ENCODE peak calls at places on chromosomes 11 and 22, in six cellular contexts. M is stimulated activated CD8-positive, alpha-beta memory T cell treated with anti-CD3 and anti-CD28 coated beads, Interleukin-4, amount 100 ng/mL, for 24 hours; H is H7; G is T-cell; L is ascending aorta; R is RCC 7860. I is an unnamed sample.

GRCh38 chr11:5639953-5640352 is 15.2 kb downstream of the TRIM34 start:
- DNase-seq in G (no peak), L (no peak), H (no peak), R (no peak), M (no peak), I (no peak)

GRCh38 chr22:29307658-29308147 is 1.3 kb downstream of the GAS2L1 start:
- DNase-seq in L (no peak), M (no peak), G (no peak), R (no peak), H (peak), I (no peak)

GRCh38 chr11:116478676-116479075 is 294.1 kb downstream of the BUD13 start:
- DNase-seq in R (no peak), L (no peak), G (no peak), M (no peak), H (no peak), I (no peak)

GRCh38 chr22:42080287-42080686 is 787 bp downstream of the SMDT1 start:
- DNase-seq in H (no peak), R (no peak), G (peak), L (no peak), M (no peak), I (no peak)

GRCh38 chr11:134170909-134171281 is 52.9 kb downstream of the NCAPD3 start:
- DNase-seq in L (no peak), M (no peak), H (no peak), R (no peak), G (no peak), I (no peak)

GRCh38 chr22:40792451-40792850 is 26.7 kb downstream of the SLC25A17 start:
- DNase-seq in L (no peak), M (no peak), G (no peak), R (no peak), H (no peak), I (no peak)

GRCh38 chr11:77094841-77095365 is 7.7 kb upstream of the OMP start:
- DNase-seq in R (no peak), G (no peak), L (no peak), H (no peak), M (no peak), I (no peak)

GRCh38 chr11:103091441-103091809 is 535 bp downstream of the DCUN1D5 start:
- DNase-seq in M (no peak), G (peak), R (peak), L (no peak), H (peak), I (no peak)

GRCh38 chr22:30591191-30591587 is 521 bp downstream of the PES1 start:
- DNase-seq in H (no peak), R (peak), L (no peak), M (no peak), G (no peak), I (peak)

GRCh38 chr11:120675171-120675570 is 163.6 kb downstream of the GRIK4 start:
- DNase-seq in R (peak), M (no peak), G (no peak), L (no peak), H (no peak), I (no peak)

GRCh38 chr11:473975-474785 is 24.1 kb downstream of the PTDSS2 start:
- DNase-seq in R (no peak), H (peak), M (no peak), L (no peak), G (no peak), I (peak)

GRCh38 chr11:86257446-86257845 is 12.9 kb downstream of the EED start:
- DNase-seq in G (no peak), H (no peak), R (no peak), L (no peak), M (no peak), I (no peak)

GRCh38 chr11:128939591-128939990 is 3.1 kb downstream of the TP53AIP1 start:
- DNase-seq in H (no peak), G (no peak), R (no peak), M (no peak), L (no peak), I (no peak)

GRCh38 chr11:112016088-112016764 is 9.0 kb upstream of the DLAT start:
- DNase-seq in M (no peak), G (no peak), R (no peak), L (no peak), H (no peak), I (no peak)

GRCh38 chr11:111785076-111785475 is 18.9 kb upstream of the PPP2R1B start:
- DNase-seq in R (no peak), H (no peak), G (no peak), L (no peak), M (no peak), I (no peak)

GRCh38 chr22:22997988-22998387 is 72.3 kb upstream of the GNAZ start:
- DNase-seq in L (no peak), M (no peak), G (no peak), H (no peak), R (no peak), I (no peak)

GRCh38 chr11:6545917-6546605 is 49.0 kb downstream of the DNHD1 start:
- DNase-seq in R (no peak), H (no peak), M (no peak), L (no peak), G (no peak), I (no peak)

GRCh38 chr11:113481672-113482071 is 6.5 kb upstream of the DRD2 start:
- DNase-seq in L (no peak), M (no peak), G (no peak), H (no peak), R (no peak), I (no peak)

GRCh38 chr11:32034680-32035079 is 56.2 kb upstream of the RCN1 start:
- DNase-seq in G (no peak), M (no peak), H (no peak), R (no peak), L (no peak), I (no peak)

GRCh38 chr11:132033051-132033450 is 662.6 kb downstream of the NTM start:
- DNase-seq in H (no peak), R (no peak), L (no peak), M (no peak), G (no peak), I (no peak)

GRCh38 chr11:35945137-35945518 is 1.3 kb downstream of the LDLRAD3 start:
- DNase-seq in R (no peak), G (no peak), M (no peak), L (no peak), H (no peak), I (no peak)

GRCh38 chr11:70713988-70714665 is 315.8 kb downstream of the CTTN start:
- DNase-seq in G (no peak), M (no peak), L (no peak), H (peak), R (no peak), I (no peak)

GRCh38 chr11:18115360-18116127 is 9.7 kb upstream of the SAAL1 start:
- DNase-seq in H (peak), R (peak), L (no peak), G (peak), M (peak), I (peak)

GRCh38 chr11:25737071-25737675 is 594.8 kb upstream of the ANO3 start:
- DNase-seq in R (no peak), G (no peak), M (no peak), L (no peak), H (no peak), I (no peak)

GRCh38 chr11:5689551-5689983 is at the start of gene TRIM22:
- DNase-seq in H (peak), R (peak), L (peak), M (no peak), G (peak), I (peak)

GRCh38 chr11:1532606-1533341 is 39.3 kb downstream of the DUSP8 start:
- DNase-seq in M (no peak), G (no peak), L (no peak), H (no peak), R (no peak), I (no peak)

GRCh38 chr11:68946416-68947090 is 34.2 kb downstream of the MRGPRD start:
- DNase-seq in M (no peak), G (no peak), L (no peak), H (peak), R (no peak), I (no peak)

GRCh38 chr22:25148149-25148691 is 51.4 kb upstream of the CRYBB3 start:
- DNase-seq in G (no peak), M (no peak), L (no peak), H (peak), R (no peak), I (no peak)

GRCh38 chr11:17822021-17822781 is 87.6 kb downstream of the KCNC1 start:
- DNase-seq in L (no peak), M (no peak), R (no peak), H (peak), G (no peak), I (no peak)

GRCh38 chr11:68038718-68039525 is at the start of gene TCIRG1:
- DNase-seq in G (peak), H (peak), R (peak), M (peak), L (peak), I (peak)

GRCh38 chr11:43119275-43119970 is 192.4 kb upstream of the API5 start:
- DNase-seq in M (no peak), L (no peak), H (no peak), G (no peak), R (no peak), I (no peak)

GRCh38 chr11:97290444-97291041 is 900.7 kb downstream of the JRKL start:
- DNase-seq in G (no peak), M (no peak), R (no peak), L (no peak), H (no peak), I (no peak)

GRCh38 chr11:118827118-118827517 is 36.2 kb upstream of the DDX6 start:
- DNase-seq in L (no peak), M (no peak), G (no peak), R (no peak), H (no peak), I (no peak)

GRCh38 chr11:44600739-44601416 is 35.4 kb downstream of the CD82 start:
- DNase-seq in H (peak), M (no peak), R (no peak), L (no peak), G (no peak), I (peak)

GRCh38 chr22:23621082-23621780 is 10.9 kb downstream of the DRICH1 start:
- DNase-seq in L (no peak), R (no peak), M (no peak), G (no peak), H (no peak), I (no peak)

GRCh38 chr22:24816841-24817240 is 10.8 kb downstream of the SGSM1 start:
- DNase-seq in M (no peak), G (no peak), R (no peak), L (no peak), H (no peak), I (no peak)

GRCh38 chr22:49540571-49541450 is 286.9 kb downstream of the BRD1 start:
- DNase-seq in M (no peak), H (no peak), R (no peak), L (no peak), G (no peak), I (no peak)

GRCh38 chr11:58957922-58958321 is 18.6 kb downstream of the GLYATL1 start:
- DNase-seq in R (no peak), L (no peak), G (no peak), H (no peak), M (no peak), I (no peak)

I was measured in B cell.